ENCODE peak calls at places on chromosomes 7 and 10, in five cellular contexts. X, E, R, N and C are unnamed samples.

GRCh38 chr10:8691498-8692017 is 637.1 kb downstream of the GATA3 start:
- DNase-seq in E (no peak), N (no peak), R (no peak), X (no peak), C (no peak)

GRCh38 chr7:29099896-29100847 is 46.2 kb downstream of the CPVL start:
- DNase-seq in X (no peak), E (no peak), N (no peak), R (no peak), C (no peak)

GRCh38 chr7:876972-877311 is 588 bp downstream of the GET4 start:
- DNase-seq in E (no peak), X (no peak), R (peak; percentile 53), N (no peak), C (no peak)

GRCh38 chr7:33418251-33418701 is 288.9 kb downstream of the BBS9 start:
- DNase-seq in E (no peak), X (no peak), N (no peak), R (no peak), C (no peak)

GRCh38 chr7:144011458-144012230 is 11.5 kb downstream of the OR6B1 start:
- DNase-seq in N (no peak), E (no peak), R (no peak), X (no peak), C (no peak)

GRCh38 chr10:126880926-126881325 is 24.3 kb upstream of the DOCK1 start:
- DNase-seq in N (no peak), E (no peak), R (no peak), X (no peak), C (no peak)

GRCh38 chr7:108094933-108095710 is 35.0 kb downstream of the LAMB4 start:
- DNase-seq in X (no peak), R (peak; percentile 58), E (peak; percentile 46), N (no peak), C (peak; percentile 8)

GRCh38 chr7:92841192-92841591 is 4.8 kb upstream of the CDK6 start:
- DNase-seq in E (no peak), X (no peak), R (no peak), N (no peak), C (no peak)

GRCh38 chr10:71840177-71840711 is 10.8 kb downstream of the PSAP start:
- DNase-seq in N (no peak), R (peak; percentile 93), X (peak; percentile 65), E (no peak), C (no peak)

GRCh38 chr10:127405221-127405620 is 143.9 kb upstream of the NPS start:
- DNase-seq in N (no peak), E (no peak), X (no peak), R (no peak), C (no peak)

GRCh38 chr7:26995664-26996063 is 100.1 kb downstream of the HOXA1 start:
- DNase-seq in X (no peak), N (no peak), E (no peak), R (no peak), C (no peak)

GRCh38 chr10:104388830-104389229 is 35.2 kb downstream of the CFAP58 start:
- DNase-seq in R (no peak), N (no peak), X (no peak), E (no peak), C (no peak)

GRCh38 chr10:125564570-125564969 is 118.4 kb downstream of the TEX36 start:
- DNase-seq in R (no peak), N (no peak), E (no peak), X (no peak), C (no peak)

GRCh38 chr7:81624021-81624630 is 145.7 kb downstream of the HGF start:
- DNase-seq in R (no peak), E (peak; percentile 49), N (no peak), X (no peak), C (no peak)

GRCh38 chr10:125014086-125014830 is 72.3 kb downstream of the ZRANB1 start:
- DNase-seq in E (no peak), R (no peak), X (no peak), N (no peak), C (no peak)

GRCh38 chr10:29199344-29199743 is 89.5 kb upstream of the LYZL1 start:
- DNase-seq in E (no peak), R (no peak), N (no peak), X (no peak), C (no peak)

GRCh38 chr10:33377658-33378025 is 43.2 kb upstream of the NRP1 start:
- DNase-seq in N (no peak), R (no peak), X (no peak), E (no peak), C (no peak)

GRCh38 chr7:2474813-2475677 is 1.2 kb downstream of the GRIFIN start:
- DNase-seq in R (no peak), X (no peak), E (no peak), N (no peak), C (no peak)

GRCh38 chr10:17023386-17024298 is 106.0 kb downstream of the CUBN start:
- DNase-seq in N (peak; percentile 76), X (no peak), R (no peak), E (peak; percentile 93), C (peak; percentile 5)

GRCh38 chr10:17024461-17024860 is 105.2 kb downstream of the CUBN start:
- DNase-seq in N (no peak), R (no peak), X (no peak), E (no peak), C (no peak)

GRCh38 chr10:17026686-17027485 is 102.7 kb downstream of the CUBN start:
- DNase-seq in N (peak; percentile 45), X (no peak), E (no peak), R (no peak), C (no peak)

GRCh38 chr10:17022898-17023297 is 106.7 kb downstream of the CUBN start:
- DNase-seq in E (no peak), X (no peak), N (no peak), R (no peak), C (no peak)

DNA sequence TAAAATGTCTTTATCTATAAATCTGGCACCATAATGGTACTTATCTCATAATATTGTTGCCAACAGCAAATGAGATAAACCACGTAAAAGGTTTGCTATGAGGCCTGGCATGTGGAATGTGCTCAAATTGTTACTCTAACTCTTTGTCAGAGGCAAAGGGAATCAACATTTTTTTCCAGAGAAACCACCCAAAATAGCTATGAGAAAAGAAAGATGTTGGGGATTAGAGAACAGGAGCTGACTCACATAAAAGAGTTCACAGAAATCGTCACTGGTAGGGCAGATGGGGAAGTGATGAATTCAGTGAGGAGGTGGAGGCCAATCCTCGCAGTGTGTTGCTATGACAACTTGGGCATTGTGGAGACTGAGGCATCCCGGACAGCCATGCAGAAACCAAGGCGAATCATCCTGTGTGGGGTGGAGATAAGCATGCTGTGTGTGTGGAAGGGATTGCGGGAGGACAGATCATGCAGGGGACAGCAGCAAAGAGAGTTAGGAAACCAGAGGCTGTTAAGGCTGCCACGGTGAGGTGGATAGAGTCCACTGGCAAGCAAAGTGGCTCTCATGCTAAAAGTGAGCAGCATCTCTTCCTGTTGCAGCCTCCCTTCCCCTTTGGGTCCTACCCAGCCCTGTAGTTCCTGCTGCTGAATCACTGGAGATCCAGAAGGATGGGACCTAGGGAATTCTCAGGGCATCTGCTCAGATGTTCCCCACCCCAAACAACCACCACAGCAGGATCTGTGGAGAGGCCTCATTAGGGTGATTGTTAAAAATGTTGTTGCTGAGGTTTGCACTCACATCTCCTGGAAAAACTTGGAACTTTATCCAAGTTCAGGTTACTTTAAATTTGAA is 103.9 kb downstream of the CUBN start:
- DNase-seq in N (no peak), R (no peak), X (no peak), E (no peak), C (no peak)
- H3K4me1 ChIP-seq in N (peaks cover 64% of the 10 kb centered on the region), R (peaks cover 13% of the 10 kb centered on the region), X (peaks cover 68% of the 10 kb centered on the region), E (peaks cover 30% of the 10 kb centered on the region), C (peaks cover 8% of the 10 kb centered on the region)

DNA sequence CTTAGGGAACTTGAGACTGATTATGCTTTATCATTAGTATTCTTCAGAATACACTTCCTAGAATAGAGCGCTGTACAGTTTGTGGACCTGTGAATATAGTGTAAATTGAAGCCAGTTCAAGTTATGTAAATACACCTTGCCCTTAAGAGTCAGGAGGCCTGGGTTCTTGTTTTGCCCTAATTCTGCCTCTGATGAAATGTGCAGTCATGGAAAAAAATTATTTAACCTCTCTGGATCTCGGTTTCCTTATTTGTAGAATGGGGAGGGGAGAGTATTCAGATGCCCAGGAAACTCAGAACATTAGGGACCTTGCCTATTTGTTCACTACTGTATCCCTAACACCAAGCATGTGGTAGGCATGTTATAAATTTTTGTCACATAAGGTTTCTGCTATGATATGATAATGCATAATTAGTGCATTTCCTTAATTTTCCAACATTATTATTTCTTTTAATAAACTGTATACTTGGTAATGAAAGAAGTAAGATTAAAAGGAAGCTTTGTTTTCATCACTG is 1.3 kb downstream of the EXOC6 start:
- DNase-seq in N (no peak), R (no peak), X (no peak), E (no peak), C (no peak)
- H3K4me3 ChIP-seq in N (peak overlapping the region; percentile 70), R (peak overlapping the region; percentile 75), X (peak overlapping the region; percentile 97), E (peak overlapping the region; percentile 80), C (peak overlapping the region; percentile 83)

GRCh38 chr7:55189447-55189760 is 170.6 kb downstream of the EGFR start:
- DNase-seq in E (no peak), R (no peak), N (no peak), X (no peak), C (no peak)

GRCh38 chr7:55189878-55190436 is 171.1 kb downstream of the EGFR start:
- DNase-seq in X (no peak), N (no peak), R (no peak), E (no peak), C (no peak)

GRCh38 chr7:55191161-55191925 is 172.5 kb downstream of the EGFR start:
- DNase-seq in R (no peak), N (no peak), E (no peak), X (no peak), C (no peak)

GRCh38 chr7:55191926-55192692 is 173.0 kb upstream of the LANCL2 start:
- DNase-seq in R (peak; percentile 93), X (no peak), N (no peak), E (no peak), C (no peak)

DNA sequence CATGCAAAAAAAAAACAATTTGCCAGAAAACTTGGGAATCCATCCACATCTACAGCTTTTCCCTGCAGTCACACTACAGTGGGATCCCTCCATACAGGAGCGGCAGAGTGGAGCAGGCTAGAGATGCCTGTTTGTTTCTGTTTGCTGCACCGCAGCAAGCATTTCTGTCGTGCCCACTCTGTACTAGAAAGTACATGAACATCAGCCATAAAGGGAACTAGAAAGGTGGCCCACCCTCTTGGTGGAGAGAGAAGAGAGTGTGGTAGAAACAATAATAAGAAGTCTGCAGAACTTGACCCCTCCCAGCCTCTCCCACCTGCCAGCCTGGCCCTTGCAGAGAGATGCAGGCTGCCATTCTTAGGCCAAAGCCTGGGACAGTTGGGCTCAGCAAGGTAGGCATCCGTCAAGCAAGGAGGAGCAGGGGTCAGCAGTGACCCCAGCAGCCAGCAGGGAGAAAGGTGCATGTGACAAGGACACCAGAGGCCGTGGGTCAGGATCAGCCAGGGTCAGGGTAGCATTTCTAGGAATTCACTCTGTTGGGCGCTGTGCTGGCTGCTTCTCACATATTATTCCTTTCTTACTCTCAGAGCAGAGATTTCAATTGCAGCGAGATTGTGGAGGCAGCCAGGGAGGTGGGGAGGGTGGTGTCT is 171.8 kb downstream of the EGFR start:
- DNase-seq in X (no peak), N (no peak), R (no peak), E (no peak), C (no peak)
- H3K4me1 ChIP-seq in X (peaks cover 39% of the 10 kb centered on the region), N (no peaks in the 10 kb centered on the region), R (peaks cover 79% of the 10 kb centered on the region), E (no peaks in the 10 kb centered on the region), C (no peaks in the 10 kb centered on the region)

DNA sequence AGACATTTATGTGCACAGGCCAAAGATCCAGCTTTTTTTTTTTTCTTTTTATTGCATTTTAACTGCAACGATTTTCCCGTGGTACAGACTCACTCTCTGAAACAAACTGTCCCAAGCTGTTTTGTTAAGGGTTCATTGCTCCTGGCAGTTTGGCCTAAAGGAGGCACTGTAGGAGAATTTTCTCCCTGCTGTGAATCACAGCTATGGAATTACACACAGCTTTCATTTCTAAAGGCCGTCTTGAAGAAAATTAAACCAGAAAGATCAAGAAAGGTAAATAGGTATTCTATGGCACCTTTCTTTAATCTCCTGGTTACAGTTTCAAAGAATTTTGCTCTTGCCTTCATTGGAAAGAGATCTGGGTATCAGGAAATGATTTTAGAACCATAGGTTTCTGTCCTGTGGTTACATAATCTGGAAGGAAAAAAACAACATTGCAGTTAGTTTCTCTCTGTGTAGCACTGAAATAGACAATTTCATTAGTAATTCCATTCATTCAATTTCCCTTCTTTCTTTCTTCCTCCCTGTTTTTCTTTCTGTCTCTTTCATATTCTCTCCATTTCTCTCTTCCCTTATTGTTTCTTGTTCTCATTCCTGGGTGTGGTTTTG is 51.2 kb downstream of the PDK4 start:
- DNase-seq in N (no peak), R (no peak), E (peak; percentile 19), X (no peak), C (no peak)
- H3K4me3 ChIP-seq in N (no peak overlapping the region), R (no peak overlapping the region), E (peak overlapping the region; percentile 28), X (peak overlapping the region; percentile 41), C (no peak overlapping the region)